ENCODE peak calls at places on chromosomes 2 and 18, in five cellular contexts. One of them, this sample, is unnamed.

GRCh38 chr18:51137051-51137729 is 60.3 kb downstream of the MEX3C start:
- DNase-seq in astrocyte of the spinal cord: peak
- DNase-seq in astrocyte of the cerebellum: peak
- DNase-seq in heart right ventricle: no peak
- DNase-seq in RWPE1: no peak
- DNase-seq in this sample: no peak

GRCh38 chr2:181036445-181036844 is 56.0 kb downstream of the UBE2E3 start:
- DNase-seq in astrocyte of the spinal cord: no peak
- DNase-seq in RWPE1: no peak
- DNase-seq in astrocyte of the cerebellum: no peak
- DNase-seq in heart right ventricle: no peak
- DNase-seq in this sample: no peak

GRCh38 chr2:23199115-23199918 is 185.7 kb upstream of the KLHL29 start:
- DNase-seq in RWPE1: no peak
- DNase-seq in heart right ventricle: no peak
- DNase-seq in astrocyte of the cerebellum: no peak
- DNase-seq in astrocyte of the spinal cord: no peak
- DNase-seq in this sample: no peak

GRCh38 chr2:142165790-142166189 is 35.0 kb upstream of the LRP1B start:
- DNase-seq in astrocyte of the cerebellum: no peak
- DNase-seq in RWPE1: peak
- DNase-seq in heart right ventricle: no peak
- DNase-seq in astrocyte of the spinal cord: peak
- DNase-seq in this sample: peak

GRCh38 chr18:21915546-21915945 is 175.0 kb downstream of the MIB1 start:
- DNase-seq in astrocyte of the spinal cord: no peak
- DNase-seq in RWPE1: no peak
- DNase-seq in heart right ventricle: no peak
- DNase-seq in astrocyte of the cerebellum: no peak
- DNase-seq in this sample: no peak

GRCh38 chr2:4670331-4670730 is 967.0 kb downstream of the DCDC2C start:
- DNase-seq in astrocyte of the cerebellum: no peak
- DNase-seq in RWPE1: no peak
- DNase-seq in heart right ventricle: no peak
- DNase-seq in astrocyte of the spinal cord: no peak
- DNase-seq in this sample: no peak

GRCh38 chr2:233851169-233851568 is 3.2 kb downstream of the HJURP start:
- DNase-seq in astrocyte of the cerebellum: no peak
- DNase-seq in heart right ventricle: no peak
- DNase-seq in astrocyte of the spinal cord: no peak
- DNase-seq in RWPE1: no peak
- DNase-seq in this sample: no peak

GRCh38 chr18:67864677-67865340 is 348.3 kb upstream of the DSEL start:
- DNase-seq in RWPE1: no peak
- DNase-seq in astrocyte of the cerebellum: no peak
- DNase-seq in astrocyte of the spinal cord: peak
- DNase-seq in heart right ventricle: no peak
- DNase-seq in this sample: no peak

GRCh38 chr2:166671235-166671634 is 177.2 kb upstream of the SCN7A start:
- DNase-seq in RWPE1: no peak
- DNase-seq in heart right ventricle: no peak
- DNase-seq in astrocyte of the spinal cord: peak
- DNase-seq in astrocyte of the cerebellum: peak
- DNase-seq in this sample: no peak

GRCh38 chr2:105977212-105977611 is 216.9 kb downstream of the UXS1 start:
- DNase-seq in astrocyte of the cerebellum: peak
- DNase-seq in astrocyte of the spinal cord: peak
- DNase-seq in heart right ventricle: no peak
- DNase-seq in RWPE1: peak
- DNase-seq in this sample: no peak

GRCh38 chr2:168058675-168059074 is 188.7 kb downstream of the STK39 start:
- DNase-seq in astrocyte of the cerebellum: no peak
- DNase-seq in heart right ventricle: no peak
- DNase-seq in astrocyte of the spinal cord: no peak
- DNase-seq in RWPE1: no peak
- DNase-seq in this sample: no peak

GRCh38 chr2:127552846-127553245 is 17.4 kb downstream of the MYO7B start:
- DNase-seq in RWPE1: no peak
- DNase-seq in astrocyte of the spinal cord: no peak
- DNase-seq in heart right ventricle: no peak
- DNase-seq in astrocyte of the cerebellum: no peak
- DNase-seq in this sample: no peak

GRCh38 chr2:203830294-203831055 is 37.1 kb upstream of the CTLA4 start:
- DNase-seq in astrocyte of the spinal cord: no peak
- DNase-seq in RWPE1: no peak
- DNase-seq in heart right ventricle: no peak
- DNase-seq in astrocyte of the cerebellum: no peak
- DNase-seq in this sample: no peak

GRCh38 chr2:239805414-239805813 is 219.7 kb downstream of the NDUFA10 start:
- DNase-seq in RWPE1: no peak
- DNase-seq in heart right ventricle: no peak
- DNase-seq in astrocyte of the cerebellum: no peak
- DNase-seq in astrocyte of the spinal cord: no peak
- DNase-seq in this sample: no peak

GRCh38 chr18:45386256-45386655 is 229.0 kb upstream of the SLC14A2 start:
- DNase-seq in astrocyte of the cerebellum: peak
- DNase-seq in RWPE1: no peak
- DNase-seq in astrocyte of the spinal cord: peak
- DNase-seq in heart right ventricle: peak
- DNase-seq in this sample: no peak
- TF ChIP-seq CTCF in astrocyte of the cerebellum: peak
- TF ChIP-seq CTCF in RWPE1: peak
- TF ChIP-seq CTCF in astrocyte of the spinal cord: peak
- TF ChIP-seq CTCF in heart right ventricle: no peak
- TF ChIP-seq CTCF in this sample: peak

GRCh38 chr2:109264595-109265328 is 135.8 kb downstream of the SH3RF3 start:
- DNase-seq in astrocyte of the spinal cord: peak
- DNase-seq in heart right ventricle: no peak
- DNase-seq in astrocyte of the cerebellum: peak
- DNase-seq in RWPE1: no peak
- DNase-seq in this sample: no peak
- TF ChIP-seq CTCF in astrocyte of the spinal cord: no peak
- TF ChIP-seq CTCF in heart right ventricle: no peak
- TF ChIP-seq CTCF in astrocyte of the cerebellum: no peak
- TF ChIP-seq CTCF in RWPE1: no peak
- TF ChIP-seq CTCF in this sample: no peak

GRCh38 chr2:157307021-157307420 is 18.6 kb downstream of the ERMN start:
- DNase-seq in RWPE1: no peak
- DNase-seq in astrocyte of the spinal cord: peak
- DNase-seq in astrocyte of the cerebellum: no peak
- DNase-seq in heart right ventricle: no peak
- DNase-seq in this sample: no peak
- TF ChIP-seq CTCF in RWPE1: no peak
- TF ChIP-seq CTCF in astrocyte of the spinal cord: peak
- TF ChIP-seq CTCF in astrocyte of the cerebellum: no peak
- TF ChIP-seq CTCF in heart right ventricle: no peak
- TF ChIP-seq CTCF in this sample: peak

DNA sequence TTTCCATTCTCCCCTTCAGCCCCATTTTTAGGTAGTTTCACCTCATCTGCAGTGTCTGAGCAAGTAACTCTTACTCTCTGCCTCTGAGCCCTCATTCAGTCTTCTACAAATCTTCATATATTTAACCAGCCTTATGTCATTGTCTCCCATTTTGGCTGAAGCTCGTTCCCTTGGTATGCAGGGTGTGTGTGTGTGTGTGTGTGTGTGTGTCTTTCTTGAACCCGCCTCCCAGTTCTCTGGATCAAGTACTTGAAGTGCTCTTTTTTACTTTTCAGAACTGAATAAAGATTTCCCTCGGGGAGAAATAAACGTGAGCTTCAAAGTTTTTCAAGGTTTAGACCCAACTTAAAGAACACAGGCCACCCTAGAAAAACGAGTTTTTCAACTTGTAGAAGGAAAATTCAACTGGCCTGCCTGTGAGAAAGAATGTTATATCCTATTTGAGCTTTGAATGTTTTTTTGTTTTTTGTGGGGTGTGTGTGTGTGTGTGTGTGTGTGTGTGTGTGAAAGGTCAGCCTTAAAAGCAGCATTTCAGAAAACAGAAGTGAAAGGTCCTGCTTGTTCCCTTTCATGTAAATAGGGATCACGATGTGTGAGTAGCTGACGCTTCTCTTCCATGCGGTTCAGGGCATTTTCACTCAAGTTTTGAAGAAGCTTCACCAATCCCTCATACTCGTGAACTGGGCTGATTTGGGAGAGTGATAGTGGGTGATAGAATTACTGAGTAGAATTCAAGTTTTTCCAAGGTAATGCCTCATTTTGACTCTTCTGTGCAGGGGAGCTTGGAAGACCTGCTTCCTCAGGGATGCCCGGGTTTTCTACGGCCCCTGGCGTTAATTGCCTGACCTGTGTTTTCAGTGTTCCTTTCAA is 50.6 kb upstream of the EML6 start:
- DNase-seq in astrocyte of the cerebellum: no peak
- DNase-seq in astrocyte of the spinal cord: no peak
- DNase-seq in RWPE1: no peak
- DNase-seq in heart right ventricle: no peak
- DNase-seq in this sample: no peak
- TF ChIP-seq CTCF in astrocyte of the cerebellum: no peak
- TF ChIP-seq CTCF in astrocyte of the spinal cord: no peak
- TF ChIP-seq CTCF in RWPE1: no peak
- TF ChIP-seq CTCF in heart right ventricle: no peak
- TF ChIP-seq CTCF in this sample: no peak

DNA sequence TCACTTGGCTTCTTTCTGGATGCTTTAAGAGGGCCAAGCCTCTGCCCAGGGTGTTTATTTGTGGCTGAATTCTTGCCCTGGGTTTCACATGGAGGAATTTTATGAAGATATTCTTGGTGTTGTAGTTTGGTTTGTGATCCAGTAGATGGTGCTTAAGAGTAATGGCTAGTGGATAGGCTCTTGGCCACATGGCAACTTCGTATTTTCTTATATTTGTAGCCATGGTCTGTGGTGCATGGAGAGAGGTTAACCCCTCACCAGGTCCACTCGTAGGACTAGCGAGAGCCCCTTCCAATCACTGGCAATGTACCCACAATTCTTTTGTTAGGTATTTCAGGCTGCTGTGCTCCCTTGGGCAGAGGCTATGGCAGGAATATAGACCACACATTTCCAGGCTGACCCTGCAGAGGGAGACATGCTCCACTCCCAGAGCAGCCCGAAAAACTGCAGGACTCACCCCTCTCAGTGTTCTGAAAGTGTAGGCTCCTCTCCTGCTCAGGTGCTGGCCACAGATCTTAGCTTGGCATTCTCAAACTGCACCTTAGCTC is 582.1 kb upstream of the SETBP1 start:
- DNase-seq in astrocyte of the cerebellum: peak
- DNase-seq in heart right ventricle: no peak
- DNase-seq in RWPE1: no peak
- DNase-seq in astrocyte of the spinal cord: peak
- DNase-seq in this sample: no peak
- TF ChIP-seq CTCF in astrocyte of the cerebellum: peak
- TF ChIP-seq CTCF in heart right ventricle: no peak
- TF ChIP-seq CTCF in RWPE1: no peak
- TF ChIP-seq CTCF in astrocyte of the spinal cord: peak
- TF ChIP-seq CTCF in this sample: peak

GRCh38 chr18:9549405-9549804 is 65.0 kb downstream of the PPP4R1 start:
- DNase-seq in RWPE1: no peak
- DNase-seq in astrocyte of the cerebellum: no peak
- DNase-seq in astrocyte of the spinal cord: no peak
- DNase-seq in heart right ventricle: no peak
- DNase-seq in this sample: no peak
- TF ChIP-seq CTCF in RWPE1: no peak
- TF ChIP-seq CTCF in astrocyte of the cerebellum: no peak
- TF ChIP-seq CTCF in astrocyte of the spinal cord: peak
- TF ChIP-seq CTCF in heart right ventricle: no peak
- TF ChIP-seq CTCF in this sample: peak

DNA sequence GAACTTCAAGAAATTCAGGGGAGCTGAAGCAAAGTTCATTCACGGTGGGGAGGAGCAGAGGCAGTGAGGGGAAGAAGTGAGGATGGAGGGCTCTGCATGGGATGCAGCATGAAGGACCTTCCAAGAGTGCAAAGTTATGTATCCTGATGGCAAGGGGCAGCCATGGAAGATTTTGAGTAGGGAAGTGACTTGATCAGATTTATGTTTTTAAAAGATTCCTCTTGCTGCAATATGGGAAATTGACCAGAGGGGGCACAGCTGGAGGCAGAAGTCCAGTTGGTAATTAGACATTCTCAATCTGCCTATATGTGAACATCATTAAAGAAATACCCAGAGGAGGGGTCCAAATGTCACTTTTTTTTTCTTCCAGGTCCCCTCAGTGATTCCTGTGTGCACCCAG is 21.5 kb upstream of the ANXA4 start:
- DNase-seq in astrocyte of the cerebellum: no peak
- DNase-seq in heart right ventricle: no peak
- DNase-seq in astrocyte of the spinal cord: no peak
- DNase-seq in RWPE1: no peak
- DNase-seq in this sample: no peak
- TF ChIP-seq CTCF in astrocyte of the cerebellum: peak
- TF ChIP-seq CTCF in heart right ventricle: no peak
- TF ChIP-seq CTCF in astrocyte of the spinal cord: peak
- TF ChIP-seq CTCF in RWPE1: peak
- TF ChIP-seq CTCF in this sample: peak